ENCODE peak calls at places on chromosomes 3 and 15, in seven cellular contexts. One of them, this sample, is unnamed.

GRCh38 chr3:58308728-58309127 is 2.4 kb downstream of the HTD2 start:
- DNase-seq in activated T-helper 9 cell treated with anti-CD3 and anti-CD28 coated beads, Interleukin-2, amount 50 U/mL, for 16 hours: no peak
- DNase-seq in activated CD8-positive, alpha-beta memory T cell treated with anti-CD3 and anti-CD28 coated beads for 48 hours: no peak
- DNase-seq in cerebellum: no peak
- DNase-seq in IMR-90: peak; percentile 12
- DNase-seq in AG09319: no peak
- DNase-seq in thyroid gland: no peak
- DNase-seq in this sample: no peak

GRCh38 chr3:37100411-37100810 is 74.0 kb downstream of the LRRFIP2 start:
- DNase-seq in activated T-helper 9 cell treated with anti-CD3 and anti-CD28 coated beads, Interleukin-2, amount 50 U/mL, for 16 hours: no peak
- DNase-seq in activated CD8-positive, alpha-beta memory T cell treated with anti-CD3 and anti-CD28 coated beads for 48 hours: no peak
- DNase-seq in cerebellum: no peak
- DNase-seq in IMR-90: no peak
- DNase-seq in AG09319: no peak
- DNase-seq in thyroid gland: no peak
- DNase-seq in this sample: no peak

GRCh38 chr3:42080452-42080872 is 10.7 kb upstream of the TRAK1 start:
- DNase-seq in activated T-helper 9 cell treated with anti-CD3 and anti-CD28 coated beads, Interleukin-2, amount 50 U/mL, for 16 hours: no peak
- DNase-seq in activated CD8-positive, alpha-beta memory T cell treated with anti-CD3 and anti-CD28 coated beads for 48 hours: no peak
- DNase-seq in cerebellum: no peak
- DNase-seq in IMR-90: peak; percentile 32
- DNase-seq in AG09319: no peak
- DNase-seq in thyroid gland: peak; percentile 45
- DNase-seq in this sample: no peak

GRCh38 chr15:60591491-60592385 is 112.8 kb upstream of the ICE2 start:
- DNase-seq in activated T-helper 9 cell treated with anti-CD3 and anti-CD28 coated beads, Interleukin-2, amount 50 U/mL, for 16 hours: peak; percentile 45
- DNase-seq in activated CD8-positive, alpha-beta memory T cell treated with anti-CD3 and anti-CD28 coated beads for 48 hours: no peak
- DNase-seq in cerebellum: peak; percentile 13
- DNase-seq in IMR-90: no peak
- DNase-seq in AG09319: no peak
- DNase-seq in thyroid gland: peak; percentile 79
- DNase-seq in this sample: peak; percentile 40

GRCh38 chr15:34018021-34018645 is 20.9 kb downstream of the AVEN start:
- DNase-seq in activated T-helper 9 cell treated with anti-CD3 and anti-CD28 coated beads, Interleukin-2, amount 50 U/mL, for 16 hours: no peak
- DNase-seq in activated CD8-positive, alpha-beta memory T cell treated with anti-CD3 and anti-CD28 coated beads for 48 hours: peak; percentile 23
- DNase-seq in cerebellum: no peak
- DNase-seq in IMR-90: no peak
- DNase-seq in AG09319: no peak
- DNase-seq in thyroid gland: no peak
- DNase-seq in this sample: no peak

GRCh38 chr15:70512772-70513362 is 250.5 kb downstream of the UACA start:
- DNase-seq in activated T-helper 9 cell treated with anti-CD3 and anti-CD28 coated beads, Interleukin-2, amount 50 U/mL, for 16 hours: peak; percentile 51
- DNase-seq in activated CD8-positive, alpha-beta memory T cell treated with anti-CD3 and anti-CD28 coated beads for 48 hours: no peak
- DNase-seq in cerebellum: no peak
- DNase-seq in IMR-90: peak; percentile 51
- DNase-seq in AG09319: no peak
- DNase-seq in thyroid gland: no peak
- DNase-seq in this sample: peak; percentile 68

GRCh38 chr3:46351646-46352045 is 2.3 kb upstream of the CCR2 start:
- DNase-seq in activated T-helper 9 cell treated with anti-CD3 and anti-CD28 coated beads, Interleukin-2, amount 50 U/mL, for 16 hours: no peak
- DNase-seq in activated CD8-positive, alpha-beta memory T cell treated with anti-CD3 and anti-CD28 coated beads for 48 hours: no peak
- DNase-seq in cerebellum: no peak
- DNase-seq in IMR-90: no peak
- DNase-seq in AG09319: no peak
- DNase-seq in thyroid gland: peak; percentile 12
- DNase-seq in this sample: no peak

GRCh38 chr15:60115579-60116415 is 111.7 kb downstream of the FOXB1 start:
- DNase-seq in activated T-helper 9 cell treated with anti-CD3 and anti-CD28 coated beads, Interleukin-2, amount 50 U/mL, for 16 hours: no peak
- DNase-seq in activated CD8-positive, alpha-beta memory T cell treated with anti-CD3 and anti-CD28 coated beads for 48 hours: no peak
- DNase-seq in cerebellum: no peak
- DNase-seq in IMR-90: peak; percentile 19
- DNase-seq in AG09319: no peak
- DNase-seq in thyroid gland: peak; percentile 69
- DNase-seq in this sample: no peak

GRCh38 chr3:58044656-58045055 is 36.4 kb downstream of the FLNB start:
- DNase-seq in activated T-helper 9 cell treated with anti-CD3 and anti-CD28 coated beads, Interleukin-2, amount 50 U/mL, for 16 hours: no peak
- DNase-seq in activated CD8-positive, alpha-beta memory T cell treated with anti-CD3 and anti-CD28 coated beads for 48 hours: no peak
- DNase-seq in cerebellum: no peak
- DNase-seq in IMR-90: peak; percentile 36
- DNase-seq in AG09319: no peak
- DNase-seq in thyroid gland: no peak
- DNase-seq in this sample: no peak

GRCh38 chr3:71803248-71803647 is 18.3 kb upstream of the PROK2 start:
- DNase-seq in activated T-helper 9 cell treated with anti-CD3 and anti-CD28 coated beads, Interleukin-2, amount 50 U/mL, for 16 hours: no peak
- DNase-seq in activated CD8-positive, alpha-beta memory T cell treated with anti-CD3 and anti-CD28 coated beads for 48 hours: no peak
- DNase-seq in cerebellum: no peak
- DNase-seq in IMR-90: no peak
- DNase-seq in AG09319: no peak
- DNase-seq in thyroid gland: no peak
- DNase-seq in this sample: no peak

GRCh38 chr3:148030975-148031374 is 621.8 kb downstream of the ZIC1 start:
- DNase-seq in activated T-helper 9 cell treated with anti-CD3 and anti-CD28 coated beads, Interleukin-2, amount 50 U/mL, for 16 hours: no peak
- DNase-seq in activated CD8-positive, alpha-beta memory T cell treated with anti-CD3 and anti-CD28 coated beads for 48 hours: no peak
- DNase-seq in cerebellum: no peak
- DNase-seq in IMR-90: no peak
- DNase-seq in AG09319: no peak
- DNase-seq in thyroid gland: no peak
- DNase-seq in this sample: no peak

GRCh38 chr15:29859981-29860745 is 37.9 kb upstream of the TJP1 start:
- DNase-seq in activated T-helper 9 cell treated with anti-CD3 and anti-CD28 coated beads, Interleukin-2, amount 50 U/mL, for 16 hours: no peak
- DNase-seq in activated CD8-positive, alpha-beta memory T cell treated with anti-CD3 and anti-CD28 coated beads for 48 hours: no peak
- DNase-seq in cerebellum: no peak
- DNase-seq in IMR-90: peak; percentile 84
- DNase-seq in AG09319: no peak
- DNase-seq in thyroid gland: no peak
- DNase-seq in this sample: no peak

GRCh38 chr15:89089316-89090230 is 1.3 kb downstream of the ABHD2 start:
- DNase-seq in activated T-helper 9 cell treated with anti-CD3 and anti-CD28 coated beads, Interleukin-2, amount 50 U/mL, for 16 hours: no peak
- DNase-seq in activated CD8-positive, alpha-beta memory T cell treated with anti-CD3 and anti-CD28 coated beads for 48 hours: no peak
- DNase-seq in cerebellum: peak; percentile 65
- DNase-seq in IMR-90: no peak
- DNase-seq in AG09319: no peak
- DNase-seq in thyroid gland: no peak
- DNase-seq in this sample: no peak

GRCh38 chr3:152961323-152961722 is 126.4 kb downstream of the P2RY1 start:
- DNase-seq in activated T-helper 9 cell treated with anti-CD3 and anti-CD28 coated beads, Interleukin-2, amount 50 U/mL, for 16 hours: no peak
- DNase-seq in activated CD8-positive, alpha-beta memory T cell treated with anti-CD3 and anti-CD28 coated beads for 48 hours: no peak
- DNase-seq in cerebellum: no peak
- DNase-seq in IMR-90: peak; percentile 0
- DNase-seq in AG09319: peak; percentile 11
- DNase-seq in thyroid gland: no peak
- DNase-seq in this sample: no peak

GRCh38 chr3:132222868-132223538 is 94.2 kb upstream of the ACP3 start:
- DNase-seq in activated T-helper 9 cell treated with anti-CD3 and anti-CD28 coated beads, Interleukin-2, amount 50 U/mL, for 16 hours: no peak
- DNase-seq in activated CD8-positive, alpha-beta memory T cell treated with anti-CD3 and anti-CD28 coated beads for 48 hours: no peak
- DNase-seq in cerebellum: no peak
- DNase-seq in IMR-90: no peak
- DNase-seq in AG09319: no peak
- DNase-seq in thyroid gland: peak; percentile 97
- DNase-seq in this sample: no peak

GRCh38 chr3:186308549-186308948 is 53.5 kb downstream of the DGKG start:
- DNase-seq in activated T-helper 9 cell treated with anti-CD3 and anti-CD28 coated beads, Interleukin-2, amount 50 U/mL, for 16 hours: no peak
- DNase-seq in activated CD8-positive, alpha-beta memory T cell treated with anti-CD3 and anti-CD28 coated beads for 48 hours: no peak
- DNase-seq in cerebellum: no peak
- DNase-seq in IMR-90: no peak
- DNase-seq in AG09319: no peak
- DNase-seq in thyroid gland: no peak
- DNase-seq in this sample: no peak

GRCh38 chr15:72319985-72320671 is at the start of gene CELF6:
- DNase-seq in activated T-helper 9 cell treated with anti-CD3 and anti-CD28 coated beads, Interleukin-2, amount 50 U/mL, for 16 hours: peak; percentile 68
- DNase-seq in activated CD8-positive, alpha-beta memory T cell treated with anti-CD3 and anti-CD28 coated beads for 48 hours: peak; percentile 34
- DNase-seq in cerebellum: peak; percentile 94
- DNase-seq in IMR-90: peak; percentile 79
- DNase-seq in AG09319: no peak
- DNase-seq in thyroid gland: peak; percentile 81
- DNase-seq in this sample: peak; percentile 85

GRCh38 chr15:49902791-49903481 is 216.1 kb downstream of the ATP8B4 start:
- DNase-seq in activated T-helper 9 cell treated with anti-CD3 and anti-CD28 coated beads, Interleukin-2, amount 50 U/mL, for 16 hours: no peak
- DNase-seq in activated CD8-positive, alpha-beta memory T cell treated with anti-CD3 and anti-CD28 coated beads for 48 hours: no peak
- DNase-seq in cerebellum: no peak
- DNase-seq in IMR-90: peak; percentile 66
- DNase-seq in AG09319: no peak
- DNase-seq in thyroid gland: no peak
- DNase-seq in this sample: no peak

This sample was measured in GM12892.